ENCODE peak calls at places on chromosome 22, in seven cellular contexts. J is astrocyte of the cerebellum, U is H9, Z is BJ, E is dorsolateral prefrontal cortex, L is BE2C, B is PC-9. S is an unnamed sample.

GRCh38 chr22:31125521-31126117 is 2.9 kb downstream of the INPP5J start:
- DNase-seq in J (no peak), U (no peak), L (no peak), Z (no peak), B (no peak), E (no peak), S (no peak)

GRCh38 chr22:19495562-19496323 is 16.0 kb downstream of the CDC45 start:
- DNase-seq in U (no peak), L (no peak), Z (no peak), E (no peak), J (peak; percentile 15), B (no peak), S (no peak)

GRCh38 chr22:19874307-19875060 is 19.8 kb upstream of the GNB1L start:
- DNase-seq in J (no peak), U (peak; percentile 35), L (peak; percentile 13), E (peak; percentile 63), Z (no peak), B (no peak), S (peak; percentile 10)

GRCh38 chr22:30235687-30236170 is 10.8 kb downstream of the LIF start:
- DNase-seq in E (no peak), U (no peak), J (peak; percentile 95), Z (peak; percentile 67), B (peak; percentile 91), L (no peak), S (no peak)

GRCh38 chr22:20060700-20061480 is 19.2 kb upstream of the DGCR8 start:
- DNase-seq in E (no peak), Z (no peak), U (no peak), J (no peak), L (no peak), B (no peak), S (no peak)

GRCh38 chr22:41048791-41049717 is 43.3 kb upstream of the EP300 start:
- DNase-seq in E (peak; percentile 49), U (peak; percentile 75), L (peak; percentile 96), J (peak; percentile 23), B (peak; percentile 85), Z (peak; percentile 72), S (peak; percentile 81)

GRCh38 chr22:28710112-28710888 is 30.7 kb upstream of the TTC28 start:
- DNase-seq in Z (peak; percentile 68), L (no peak), U (no peak), E (no peak), J (peak; percentile 43), B (peak; percentile 2), S (no peak)

GRCh38 chr22:22398530-22399327 is 109.8 kb downstream of the ZNF280B start:
- DNase-seq in J (no peak), L (no peak), B (no peak), Z (no peak), U (no peak), E (no peak), S (no peak)

GRCh38 chr22:46517255-46517761 is 20.1 kb downstream of the CELSR1 start:
- DNase-seq in L (no peak), U (no peak), E (no peak), B (no peak), J (no peak), Z (no peak), S (no peak)

GRCh38 chr22:33314316-33314715 is 256.1 kb upstream of the SYN3 start:
- DNase-seq in U (no peak), B (no peak), Z (no peak), L (no peak), J (no peak), E (no peak), S (no peak)

GRCh38 chr22:41949297-41949965 is 2.5 kb upstream of the CENPM start:
- DNase-seq in B (no peak), Z (no peak), U (no peak), E (no peak), J (no peak), L (no peak), S (no peak)

GRCh38 chr22:50713008-50713385 is 25.0 kb upstream of the ACR start:
- DNase-seq in U (no peak), B (no peak), L (no peak), E (peak; percentile 31), Z (no peak), J (no peak), S (no peak)

GRCh38 chr22:50010676-50011446 is 1.7 kb downstream of the IL17REL start:
- DNase-seq in J (no peak), E (peak; percentile 22), U (peak; percentile 32), Z (no peak), L (no peak), B (no peak), S (peak; percentile 25)

GRCh38 chr22:30328466-30329049 is 1.8 kb upstream of the TBC1D10A start:
- DNase-seq in E (no peak), B (no peak), U (no peak), L (no peak), J (no peak), Z (no peak), S (no peak)

GRCh38 chr22:33923660-33924246 is 3.5 kb upstream of the LARGE1 start:
- DNase-seq in L (peak; percentile 61), E (peak; percentile 47), B (peak; percentile 44), U (peak; percentile 69), J (peak; percentile 59), Z (no peak), S (peak; percentile 70)

GRCh38 chr22:28024422-28024888 is 105.4 kb upstream of the PITPNB start:
- DNase-seq in L (no peak), B (no peak), J (no peak), E (peak; percentile 20), U (no peak), Z (no peak), S (no peak)

GRCh38 chr22:30763815-30764686 is 69.4 kb downstream of the OSBP2 start:
- DNase-seq in J (peak; percentile 76), L (peak; percentile 68), U (peak; percentile 80), Z (peak; percentile 18), B (peak; percentile 69), E (peak; percentile 56), S (peak; percentile 60)

GRCh38 chr22:43883012-43883661 is 8.7 kb downstream of the PNPLA5 start:
- DNase-seq in B (peak; percentile 66), Z (no peak), U (peak; percentile 88), J (peak; percentile 40), E (peak; percentile 41), L (peak; percentile 77), S (peak; percentile 73)

GRCh38 chr22:42433754-42434153 is 1.6 kb upstream of the NFAM1 start:
- DNase-seq in U (no peak), B (no peak), E (no peak), J (no peak), Z (no peak), L (no peak), S (no peak)

GRCh38 chr22:36022697-36023096 is 5.9 kb downstream of the RBFOX2 start:
- DNase-seq in E (no peak), J (no peak), L (no peak), U (no peak), B (no peak), Z (no peak), S (no peak)

GRCh38 chr22:46775789-46776485 is 13.5 kb downstream of the TBC1D22A start:
- DNase-seq in E (no peak), B (no peak), Z (no peak), U (no peak), J (no peak), L (no peak), S (no peak)

GRCh38 chr22:28269277-28269676 is 350.2 kb upstream of the PITPNB start:
- DNase-seq in L (no peak), B (no peak), Z (no peak), U (no peak), J (no peak), E (no peak), S (no peak)

GRCh38 chr22:47686594-47687363 is 924.3 kb downstream of the TBC1D22A start:
- DNase-seq in E (no peak), J (no peak), L (no peak), U (no peak), B (no peak), Z (no peak), S (no peak)

GRCh38 chr22:46996595-46997310 is 234.3 kb downstream of the TBC1D22A start:
- DNase-seq in B (no peak), J (no peak), Z (no peak), L (no peak), U (no peak), E (no peak), S (no peak)

GRCh38 chr22:29636751-29637150 is 33.3 kb downstream of the NF2 start:
- DNase-seq in E (no peak), L (no peak), J (no peak), B (no peak), Z (no peak), U (no peak), S (peak; percentile 11)

GRCh38 chr22:42472671-42473070 is 40.5 kb upstream of the NFAM1 start:
- DNase-seq in Z (no peak), E (no peak), U (no peak), B (no peak), L (no peak), J (no peak), S (no peak)

GRCh38 chr22:20111045-20111688 is 4.7 kb upstream of the RANBP1 start:
- DNase-seq in E (peak; percentile 41), J (no peak), L (peak; percentile 74), B (no peak), Z (no peak), U (no peak), S (no peak)

GRCh38 chr22:40404251-40405177 is 34.1 kb downstream of the SGSM3 start:
- DNase-seq in J (no peak), E (no peak), Z (no peak), B (no peak), L (no peak), U (no peak), S (no peak)

GRCh38 chr22:50548046-50548912 is 2.6 kb downstream of the KLHDC7B start:
- DNase-seq in J (no peak), B (no peak), E (no peak), Z (no peak), U (no peak), L (no peak), S (no peak)

GRCh38 chr22:32204856-32205722 is at the start of gene RFPL2:
- DNase-seq in Z (no peak), E (peak; percentile 78), L (peak; percentile 78), J (peak; percentile 8), U (peak; percentile 89), B (no peak), S (peak; percentile 79)
- TF ChIP-seq CTCF in Z (no peak), E (no peak), L (no peak), J (no peak), U (no peak), B (no peak), S (no peak)

GRCh38 chr22:37330200-37331033 is 48.1 kb downstream of the CYTH4 start:
- DNase-seq in U (peak; percentile 95), Z (no peak), L (peak; percentile 94), J (peak; percentile 41), E (peak; percentile 89), B (peak; percentile 82), S (peak; percentile 87)
- TF ChIP-seq CTCF in U (peak; percentile 59), Z (peak; percentile 23), L (peak; percentile 65), J (peak; percentile 29), E (no peak), B (peak; percentile 72), S (no peak)

GRCh38 chr22:38788846-38789245 is 5.1 kb downstream of the DNAL4 start:
- DNase-seq in E (no peak), Z (no peak), U (no peak), B (no peak), L (peak; percentile 75), J (no peak), S (no peak)
- TF ChIP-seq CTCF in E (no peak), Z (no peak), U (no peak), B (no peak), L (no peak), J (no peak), S (no peak)

DNA sequence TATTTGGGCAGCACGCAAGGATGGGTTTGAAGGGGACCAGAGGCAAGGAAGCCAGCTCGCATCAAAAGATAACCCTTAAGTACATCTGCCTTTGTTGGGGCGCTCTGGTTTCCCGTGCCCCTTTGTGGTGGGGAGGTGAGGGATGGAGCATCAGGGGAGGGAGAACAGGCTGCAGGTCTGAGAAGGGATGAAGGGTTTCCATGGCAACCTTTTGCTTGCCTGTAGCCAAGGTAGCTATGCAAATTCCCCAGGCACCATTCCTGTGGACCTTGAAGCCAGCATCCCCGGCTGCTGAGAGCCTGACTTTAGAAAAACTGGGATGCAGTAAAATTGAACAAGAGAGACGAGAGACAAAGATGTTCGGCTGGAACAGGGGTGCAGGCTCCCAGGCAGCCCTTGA is 75.7 kb downstream of the SEZ6L start:
- DNase-seq in B (no peak), L (no peak), E (no peak), Z (no peak), J (no peak), U (no peak), S (no peak)
- TF ChIP-seq CTCF in B (no peak), L (no peak), E (no peak), Z (no peak), J (no peak), U (no peak), S (no peak)